ENCODE peak calls at places on chromosome 1, in six cellular contexts. O is fibroblast of lung, B is aorta, Y is neural progenitor cell, D is OCI-LY7, Z is tibial artery. G is an unnamed sample. For H3K4me1 and H3K9me3, the result is how much of the 10 kb centered on the place peaks cover.

GRCh38 chr1:26284597-26285351 is 4.9 kb downstream of the SH3BGRL3 start:
- DNase-seq in D (peak), Y (peak), B (peak), Z (peak), O (peak), G (peak)

GRCh38 chr1:68516066-68516465 is 19.2 kb upstream of the DEPDC1 start:
- DNase-seq in Z (no peak), B (no peak), D (no peak), O (peak), Y (no peak), G (no peak)

GRCh38 chr1:27561126-27561899 is 42.6 kb downstream of the AHDC1 start:
- DNase-seq in O (peak), Y (peak), Z (no peak), D (no peak), B (no peak), G (peak)

GRCh38 chr1:232383455-232384074 is 246.4 kb downstream of the SIPA1L2 start:
- DNase-seq in Y (no peak), Z (no peak), D (no peak), O (peak), B (no peak), G (no peak)

GRCh38 chr1:24003331-24003972 is 23.3 kb upstream of the SRSF10 start:
- DNase-seq in B (no peak), Z (no peak), O (peak), Y (peak), D (peak), G (no peak)

GRCh38 chr1:199759268-199759724 is 268.2 kb upstream of the NR5A2 start:
- DNase-seq in O (peak), Z (no peak), D (no peak), B (no peak), Y (no peak), G (no peak)

GRCh38 chr1:107975861-107976260 is 10.9 kb upstream of the VAV3 start:
- DNase-seq in D (no peak), B (no peak), Y (no peak), Z (no peak), O (no peak), G (no peak)

GRCh38 chr1:100051893-100052292 is 80.8 kb downstream of the SASS6 start:
- DNase-seq in B (no peak), O (no peak), Z (no peak), D (no peak), Y (no peak), G (no peak)

GRCh38 chr1:207797229-207797973 is 45.5 kb downstream of the CD46 start:
- DNase-seq in Y (peak), B (peak), Z (peak), D (peak), O (peak), G (peak)

GRCh38 chr1:45787905-45788304 is 15.5 kb upstream of the MAST2 start:
- DNase-seq in Z (no peak), D (peak), B (no peak), O (no peak), Y (no peak), G (no peak)

GRCh38 chr1:20634594-20635084 is 1.4 kb downstream of the PINK1 start:
- DNase-seq in Y (peak), Z (no peak), O (peak), D (no peak), B (no peak), G (peak)

GRCh38 chr1:10379101-10379620 is 19.7 kb upstream of the PGD start:
- DNase-seq in B (peak), O (no peak), Z (no peak), Y (no peak), D (no peak), G (no peak)

GRCh38 chr1:10374442-10374860 is 24.4 kb upstream of the PGD start:
- DNase-seq in Z (no peak), Y (no peak), B (no peak), O (peak), D (no peak), G (no peak)

GRCh38 chr1:10380594-10381275 is 18.1 kb upstream of the PGD start:
- DNase-seq in Y (no peak), O (peak), D (no peak), Z (no peak), B (peak), G (peak)

GRCh38 chr1:10379676-10380075 is 19.2 kb upstream of the PGD start:
- DNase-seq in B (peak), D (no peak), Z (no peak), O (no peak), Y (no peak), G (no peak)

GRCh38 chr1:10378071-10378841 is 20.6 kb upstream of the PGD start:
- DNase-seq in Y (no peak), Z (peak), B (peak), O (peak), D (no peak), G (peak)
- H3K27ac ChIP-seq in Y (no peak), Z (peak), B (peak), O (peak), D (no peak), G (peak)

GRCh38 chr1:1779691-1780597 is 1.7 kb upstream of the NADK start:
- DNase-seq in B (peak), O (peak), Y (peak), D (peak), Z (peak), G (peak)
- H3K4me1 ChIP-seq in B (under half), O (under half), Y (under half), D (half or more), Z (under half), G (half or more)

DNA sequence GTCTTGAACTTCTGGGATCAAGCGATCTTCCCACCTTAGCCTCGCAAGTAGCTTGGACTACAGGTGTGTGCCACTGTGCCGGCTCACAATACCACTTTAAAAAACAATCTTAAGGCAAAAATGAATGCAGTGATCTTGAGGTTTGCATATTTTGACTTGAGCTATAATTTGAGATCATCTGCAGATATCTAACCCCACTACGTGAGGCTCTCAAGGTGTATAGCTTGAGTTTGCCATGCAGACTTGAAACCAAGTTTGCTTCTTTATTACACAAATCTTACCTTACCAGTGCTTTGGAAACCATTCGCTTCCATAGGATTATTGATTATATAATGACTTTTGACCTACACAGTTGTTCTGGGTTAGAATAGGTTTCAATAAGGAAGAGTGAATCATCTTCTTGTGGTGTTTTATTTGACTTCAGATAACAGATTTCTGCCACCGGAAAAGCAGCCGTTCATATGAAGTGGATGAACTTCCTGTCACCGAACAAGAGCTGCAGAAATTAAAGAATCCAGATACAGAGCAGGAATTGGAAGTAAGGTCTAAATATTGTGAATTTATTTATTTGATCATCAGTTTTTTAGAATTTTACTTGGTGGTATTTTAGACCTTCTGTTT is 155.1 kb downstream of the VPS13D start:
- DNase-seq in Y (no peak), O (no peak), D (no peak), Z (no peak), B (no peak), G (no peak)
- H3K9me3 ChIP-seq in Y (under half), O (under half), D (under half), Z (under half), B (under half), G (under half)

DNA sequence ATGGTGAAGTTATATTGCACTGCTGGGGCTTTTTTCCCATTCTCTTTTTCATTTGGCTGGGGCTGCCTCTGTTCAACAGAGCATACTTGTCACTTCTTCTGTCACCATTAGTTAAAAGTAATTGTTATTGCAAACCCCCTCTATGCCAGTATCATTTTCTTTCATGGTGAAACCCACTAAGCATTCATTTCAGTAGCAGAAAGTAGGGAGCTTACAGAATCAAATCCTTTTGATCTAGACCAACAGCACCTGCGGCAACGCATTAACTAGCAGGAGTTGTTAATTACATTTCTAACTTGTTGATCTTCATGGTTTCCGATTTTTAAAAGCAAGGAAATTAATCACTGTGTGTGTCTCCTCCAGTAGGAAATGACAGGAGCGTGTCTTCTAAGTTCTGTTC is 15.0 kb downstream of the SMYD2 start:
- DNase-seq in D (no peak), Y (no peak), B (no peak), Z (no peak), O (no peak), G (no peak)
- H3K27ac ChIP-seq in D (no peak), Y (no peak), B (no peak), Z (no peak), O (no peak), G (peak)

G was measured in testis.